ENCODE peak calls at places on chromosomes 13 and 19, in four cellular contexts. One of them, this sample, is unnamed.

GRCh38 chr19:8460516-8461298 is 15.9 kb downstream of the HNRNPM start:
- DNase-seq in H1: no peak
- DNase-seq in K562: no peak
- DNase-seq in GM12878: no peak
- DNase-seq in this sample: no peak

GRCh38 chr13:44305845-44306244 is 67.8 kb upstream of the SERP2 start:
- DNase-seq in GM12878: no peak
- DNase-seq in H1: no peak
- DNase-seq in K562: no peak
- DNase-seq in this sample: no peak

GRCh38 chr19:49684251-49684982 is 5.0 kb upstream of the ADM5 start:
- DNase-seq in GM12878: no peak
- DNase-seq in K562: no peak
- DNase-seq in H1: peak
- DNase-seq in this sample: peak

GRCh38 chr19:5037936-5038335 is 69.0 kb downstream of the KDM4B start:
- DNase-seq in GM12878: no peak
- DNase-seq in H1: no peak
- DNase-seq in K562: no peak
- DNase-seq in this sample: peak

GRCh38 chr19:1652471-1653299 is at the start of gene TCF3:
- DNase-seq in K562: peak
- DNase-seq in H1: peak
- DNase-seq in GM12878: peak
- DNase-seq in this sample: peak

GRCh38 chr19:36060430-36060829 is 5.7 kb downstream of the WDR62 start:
- DNase-seq in H1: peak
- DNase-seq in GM12878: no peak
- DNase-seq in K562: peak
- DNase-seq in this sample: peak

GRCh38 chr13:45224181-45224580 is 23.3 kb upstream of the KCTD4 start:
- DNase-seq in H1: no peak
- DNase-seq in K562: no peak
- DNase-seq in GM12878: no peak
- DNase-seq in this sample: no peak

GRCh38 chr13:66896933-66897332 is 333.2 kb downstream of the PCDH9 start:
- DNase-seq in GM12878: no peak
- DNase-seq in K562: no peak
- DNase-seq in H1: no peak
- DNase-seq in this sample: no peak

GRCh38 chr13:46759861-46760260 is 37.1 kb downstream of the ESD start:
- DNase-seq in H1: no peak
- DNase-seq in GM12878: no peak
- DNase-seq in K562: no peak
- DNase-seq in this sample: no peak

GRCh38 chr19:50418186-50419021 is at the start of gene SPIB:
- DNase-seq in GM12878: no peak
- DNase-seq in H1: no peak
- DNase-seq in K562: no peak
- DNase-seq in this sample: no peak

GRCh38 chr13:78341032-78341431 is 262.3 kb downstream of the POU4F1 start:
- DNase-seq in H1: no peak
- DNase-seq in GM12878: no peak
- DNase-seq in K562: no peak
- DNase-seq in this sample: no peak

GRCh38 chr19:1045247-1045603 is 5.3 kb downstream of the ABCA7 start:
- DNase-seq in H1: peak
- DNase-seq in GM12878: no peak
- DNase-seq in K562: peak
- DNase-seq in this sample: peak

GRCh38 chr19:18408053-18408476 is 10.6 kb upstream of the LRRC25 start:
- DNase-seq in K562: peak
- DNase-seq in GM12878: peak
- DNase-seq in H1: peak
- DNase-seq in this sample: peak

GRCh38 chr19:7500811-7501450 is 12.1 kb upstream of the PEX11G start:
- DNase-seq in H1: peak
- DNase-seq in K562: peak
- DNase-seq in GM12878: no peak
- DNase-seq in this sample: peak

GRCh38 chr19:35296644-35297514 is 4.9 kb downstream of the MAG start:
- DNase-seq in H1: no peak
- DNase-seq in K562: no peak
- DNase-seq in GM12878: no peak
- DNase-seq in this sample: no peak

GRCh38 chr19:1076951-1077350 is 10.0 kb downstream of the ARHGAP45 start:
- DNase-seq in H1: no peak
- DNase-seq in K562: no peak
- DNase-seq in GM12878: peak
- DNase-seq in this sample: no peak

GRCh38 chr19:35671818-35672217 is 5.5 kb downstream of the UPK1A start:
- DNase-seq in GM12878: no peak
- DNase-seq in H1: no peak
- DNase-seq in K562: peak
- DNase-seq in this sample: no peak

GRCh38 chr13:114099191-114099590 is 33.2 kb downstream of the RASA3 start:
- DNase-seq in K562: peak
- DNase-seq in H1: no peak
- DNase-seq in GM12878: no peak
- DNase-seq in this sample: peak

GRCh38 chr19:14614099-14614412 is 31.2 kb downstream of the CLEC17A start:
- DNase-seq in K562: peak
- DNase-seq in GM12878: peak
- DNase-seq in H1: no peak
- DNase-seq in this sample: no peak

GRCh38 chr19:872266-872951 is 12.9 kb downstream of the CFD start:
- DNase-seq in H1: no peak
- DNase-seq in GM12878: peak
- DNase-seq in K562: peak
- DNase-seq in this sample: no peak

GRCh38 chr13:90882551-90882950 is 464.9 kb upstream of the MIR17HG start:
- DNase-seq in H1: no peak
- DNase-seq in K562: no peak
- DNase-seq in GM12878: no peak
- DNase-seq in this sample: no peak

GRCh38 chr13:73179906-73180305 is 121.1 kb downstream of the KLF5 start:
- DNase-seq in GM12878: no peak
- DNase-seq in K562: no peak
- DNase-seq in H1: no peak
- DNase-seq in this sample: no peak

GRCh38 chr19:15101479-15102082 is 5.6 kb upstream of the SYDE1 start:
- DNase-seq in H1: peak
- DNase-seq in GM12878: no peak
- DNase-seq in K562: peak
- DNase-seq in this sample: peak

GRCh38 chr19:15197275-15198005 is 3.4 kb downstream of the NOTCH3 start:
- DNase-seq in H1: no peak
- DNase-seq in K562: no peak
- DNase-seq in GM12878: no peak
- DNase-seq in this sample: peak

DNA sequence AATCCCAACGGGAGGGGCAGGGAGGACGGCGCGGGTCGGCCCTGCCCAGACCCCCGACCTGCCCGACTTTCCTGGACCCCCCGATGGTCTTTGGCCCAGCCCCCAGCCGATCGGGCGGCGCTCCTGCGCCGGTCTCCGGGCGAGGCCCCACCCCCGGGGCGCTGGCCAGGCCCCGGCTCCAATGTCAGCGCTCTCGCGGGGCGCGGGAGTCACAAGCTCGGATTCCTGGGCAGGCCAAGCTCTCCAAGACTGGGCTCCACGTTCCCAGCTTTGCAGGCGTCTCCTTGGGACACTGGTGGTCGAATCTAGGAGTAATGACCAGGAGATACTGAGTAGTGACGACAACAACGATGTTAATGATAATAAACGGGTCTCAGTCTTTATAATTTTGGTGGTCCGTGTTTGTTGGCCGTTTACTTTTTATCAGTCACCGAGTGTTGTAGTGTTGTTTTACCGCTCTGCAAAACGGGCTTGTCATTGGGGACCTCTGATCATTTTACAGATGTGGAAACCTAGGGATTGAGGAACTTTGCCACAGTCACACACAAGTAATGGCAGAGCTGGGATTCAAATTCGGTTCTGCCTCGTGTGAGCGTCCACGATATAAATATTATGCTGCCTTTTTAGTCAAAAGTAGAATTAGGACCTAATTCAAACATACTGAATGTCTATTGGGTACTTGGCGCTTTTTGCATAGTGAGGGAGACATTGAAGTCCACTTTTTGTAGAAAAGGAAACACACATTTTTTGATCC is 607 bp downstream of the RAD23A start:
- DNase-seq in H1: peak
- DNase-seq in GM12878: no peak
- DNase-seq in K562: peak
- DNase-seq in this sample: peak
- TF ChIP-seq NRF1 in H1: no peak
- TF ChIP-seq NRF1 in GM12878: no peak
- TF ChIP-seq NRF1 in K562: no peak
- TF ChIP-seq NRF1 in this sample: no peak

GRCh38 chr13:26482451-26483197 is 74.9 kb upstream of the WASF3 start:
- DNase-seq in H1: peak
- DNase-seq in GM12878: peak
- DNase-seq in K562: peak
- DNase-seq in this sample: peak
- TF ChIP-seq NRF1 in H1: no peak
- TF ChIP-seq NRF1 in GM12878: no peak
- TF ChIP-seq NRF1 in K562: no peak
- TF ChIP-seq NRF1 in this sample: no peak

GRCh38 chr13:31162151-31163008 is 676 bp upstream of the HSPH1 start:
- DNase-seq in H1: peak
- DNase-seq in GM12878: peak
- DNase-seq in K562: peak
- DNase-seq in this sample: peak
- TF ChIP-seq NRF1 in H1: no peak
- TF ChIP-seq NRF1 in GM12878: no peak
- TF ChIP-seq NRF1 in K562: peak
- TF ChIP-seq NRF1 in this sample: no peak

DNA sequence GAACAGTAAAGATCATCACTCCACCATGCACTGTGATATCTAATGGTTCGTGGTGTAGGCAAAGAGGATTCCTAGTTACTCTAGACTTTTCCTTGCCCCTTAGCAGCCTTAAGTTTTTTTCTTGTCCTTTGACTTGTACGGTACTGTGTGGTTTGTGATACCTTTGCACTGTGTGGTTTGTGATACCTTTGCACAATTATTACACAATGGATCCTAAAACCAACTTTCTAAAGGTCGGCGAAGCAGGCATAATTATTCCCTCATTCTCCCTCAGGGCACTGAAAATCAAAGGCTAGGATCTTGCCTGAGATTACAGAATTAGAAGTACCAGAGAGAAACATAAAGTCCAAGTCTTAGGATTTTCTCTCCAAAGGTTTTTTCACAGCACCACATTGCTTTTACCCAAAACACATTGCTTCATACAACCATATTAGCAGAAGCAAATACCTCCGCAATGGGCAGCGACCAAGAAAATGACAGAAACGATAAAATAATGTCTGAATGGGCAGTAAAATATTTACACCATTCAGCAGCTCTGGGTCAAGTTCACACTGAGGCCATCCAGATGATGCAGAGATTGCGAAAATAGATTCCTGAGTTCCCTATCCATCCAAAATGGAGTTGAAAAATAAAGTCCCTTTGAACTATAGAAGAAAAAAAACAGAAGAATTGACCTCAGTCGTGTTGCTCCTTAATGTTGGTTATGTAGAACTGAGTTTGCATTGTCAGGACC is 106.4 kb downstream of the FGF14 start:
- DNase-seq in K562: no peak
- DNase-seq in H1: no peak
- DNase-seq in GM12878: no peak
- DNase-seq in this sample: no peak
- TF ChIP-seq NRF1 in K562: no peak
- TF ChIP-seq NRF1 in H1: no peak
- TF ChIP-seq NRF1 in GM12878: no peak
- TF ChIP-seq NRF1 in this sample: no peak

DNA sequence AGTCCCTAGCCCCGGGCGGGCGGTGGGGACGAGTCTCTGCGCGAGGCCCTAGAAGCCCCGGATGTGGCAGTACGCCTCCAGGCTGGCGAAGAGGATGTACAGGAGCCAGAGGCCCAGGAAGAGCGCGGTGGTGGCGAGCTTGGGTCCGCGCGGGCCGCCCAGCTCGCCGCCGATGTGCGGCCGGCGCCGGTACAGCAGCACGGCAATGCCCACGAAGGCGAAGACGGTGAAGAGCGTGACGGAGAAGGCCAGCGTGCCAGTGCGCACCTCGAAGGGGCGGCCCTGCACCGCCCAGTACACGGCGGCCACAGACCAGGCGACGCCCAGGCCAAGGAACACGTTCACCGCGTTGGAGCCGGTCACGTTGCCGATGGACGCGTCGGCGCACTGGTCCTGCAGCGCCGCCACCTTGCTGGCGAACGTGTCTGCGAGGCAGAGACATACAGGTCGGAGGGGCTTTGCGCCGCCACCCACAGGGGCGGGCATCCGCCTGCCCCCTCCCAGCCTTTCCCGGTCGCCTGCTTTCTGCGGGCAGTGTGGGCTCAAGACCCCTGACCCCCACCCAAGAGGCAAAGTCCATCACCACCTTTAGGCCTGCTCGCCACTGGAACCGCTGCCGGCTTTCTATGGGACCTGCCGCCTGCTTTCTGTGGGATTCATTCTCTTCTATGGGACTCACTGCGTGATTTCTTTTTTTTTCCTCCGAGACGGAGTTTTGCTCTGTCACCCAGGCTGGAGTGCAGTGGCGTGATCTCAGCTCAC is 10.9 kb upstream of the MEIS3 start:
- DNase-seq in GM12878: no peak
- DNase-seq in K562: no peak
- DNase-seq in H1: peak
- DNase-seq in this sample: no peak
- TF ChIP-seq NRF1 in GM12878: no peak
- TF ChIP-seq NRF1 in K562: no peak
- TF ChIP-seq NRF1 in H1: no peak
- TF ChIP-seq NRF1 in this sample: no peak